ENCODE peak calls at places on chromosomes 13 and 19, in six cellular contexts. G, R, Z, Y, I and S are unnamed samples.

GRCh38 chr19:4633140-4633967 is 6.0 kb upstream of the TNFAIP8L1 start:
- DNase-seq in Z (peak), G (peak), Y (peak), I (peak), R (no peak), S (peak)

GRCh38 chr13:84574851-84575250 is 692.6 kb upstream of the SLITRK1 start:
- DNase-seq in R (no peak), Z (no peak), Y (no peak), I (no peak), G (peak), S (peak)

GRCh38 chr19:13920940-13921744 is 15.1 kb downstream of the CC2D1A start:
- DNase-seq in Z (peak), R (no peak), G (peak), I (peak), Y (no peak), S (peak)

GRCh38 chr19:40529093-40529954 is 47.3 kb upstream of the SHKBP1 start:
- DNase-seq in Z (peak), R (peak), I (peak), G (peak), Y (peak), S (peak)

GRCh38 chr13:114047358-114047881 is 73.5 kb upstream of the C13orf46 start:
- DNase-seq in I (no peak), R (no peak), G (no peak), Z (no peak), Y (no peak), S (no peak)

GRCh38 chr13:114035583-114036501 is 62.0 kb upstream of the C13orf46 start:
- DNase-seq in I (no peak), Z (no peak), R (no peak), Y (peak), G (no peak), S (no peak)

GRCh38 chr19:55545913-55546495 is 661 bp upstream of the SBK3 start:
- DNase-seq in R (no peak), I (no peak), G (no peak), Z (no peak), Y (peak), S (no peak)

GRCh38 chr13:96252903-96253302 is 163.0 kb downstream of the HS6ST3 start:
- DNase-seq in Z (no peak), I (peak), R (no peak), G (no peak), Y (no peak), S (no peak)

GRCh38 chr13:72539925-72540324 is 187.5 kb downstream of the MZT1 start:
- DNase-seq in Z (no peak), G (no peak), R (no peak), Y (no peak), I (no peak), S (no peak)

GRCh38 chr13:101520672-101521071 is 68.2 kb downstream of the ITGBL1 start:
- DNase-seq in Z (no peak), I (no peak), R (no peak), G (peak), Y (no peak), S (no peak)

GRCh38 chr19:49502866-49503581 is 6.8 kb downstream of the RPS11 start:
- DNase-seq in Z (peak), Y (no peak), I (no peak), G (peak), R (no peak), S (peak)

GRCh38 chr19:5600797-5601196 is 21.8 kb downstream of the SAFB2 start:
- DNase-seq in Y (no peak), I (no peak), R (no peak), Z (no peak), G (no peak), S (no peak)

GRCh38 chr13:50512602-50513527 is 330.6 kb downstream of the DLEU7 start:
- DNase-seq in R (no peak), Z (no peak), I (no peak), Y (peak), G (peak), S (peak)

GRCh38 chr13:50513528-50513863 is 330.0 kb downstream of the DLEU7 start:
- DNase-seq in G (no peak), R (no peak), I (no peak), Y (no peak), Z (no peak), S (no peak)

GRCh38 chr13:50514249-50514648 is 329.2 kb downstream of the DLEU7 start:
- DNase-seq in Y (no peak), R (no peak), G (no peak), I (no peak), Z (no peak), S (no peak)

GRCh38 chr13:50509771-50510441 is 333.6 kb downstream of the DLEU7 start:
- DNase-seq in Y (no peak), Z (no peak), I (peak), G (no peak), R (no peak), S (no peak)

DNA sequence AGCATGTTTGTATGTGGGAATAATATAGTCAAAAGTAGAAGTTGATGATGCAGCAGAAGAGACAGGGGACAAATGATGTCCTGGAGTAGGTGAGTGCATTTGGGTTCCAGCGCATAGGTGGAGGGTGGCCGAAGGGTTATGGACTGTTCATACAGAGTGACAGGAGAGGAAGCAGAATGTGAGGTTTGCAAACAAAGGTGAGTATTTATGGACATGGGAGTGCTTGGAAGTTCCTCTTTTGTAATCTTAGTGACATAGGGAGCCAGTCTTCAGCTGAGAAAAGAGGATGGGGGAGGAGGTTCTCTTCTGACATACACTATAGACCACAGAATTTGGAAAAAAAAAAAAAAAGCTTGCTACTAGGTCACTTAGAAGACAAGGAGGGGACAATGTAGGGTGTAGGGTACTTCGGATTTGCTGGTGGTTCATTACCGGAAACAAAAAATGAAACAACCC is 331.6 kb downstream of the DLEU7 start:
- DNase-seq in Z (no peak), R (no peak), I (no peak), G (no peak), Y (no peak), S (no peak)
- H3K4me3 ChIP-seq in Z (no peak), R (no peak), I (no peak), G (no peak), Y (peak), S (peak)

GRCh38 chr19:18762125-18763023 is 28.7 kb downstream of the COMP start:
- DNase-seq in R (no peak), Z (peak), G (no peak), Y (peak), I (peak), S (no peak)
- H3K4me3 ChIP-seq in R (no peak), Z (no peak), G (no peak), Y (peak), I (no peak), S (no peak)

GRCh38 chr19:11693505-11694499 is 44.9 kb downstream of the ZNF823 start:
- DNase-seq in Z (peak), I (peak), R (no peak), Y (no peak), G (peak), S (peak)

GRCh38 chr19:11698231-11698630 is 40.5 kb downstream of the ZNF823 start:
- DNase-seq in Y (no peak), R (no peak), I (no peak), Z (no peak), G (no peak), S (no peak)

GRCh38 chr19:11697284-11697855 is 41.4 kb downstream of the ZNF823 start:
- DNase-seq in Z (no peak), Y (no peak), R (no peak), G (no peak), I (no peak), S (no peak)

GRCh38 chr19:11692127-11692790 is 46.5 kb downstream of the ZNF823 start:
- DNase-seq in R (no peak), Z (no peak), Y (no peak), G (no peak), I (peak), S (no peak)

GRCh38 chr19:11694533-11695439 is 44.0 kb downstream of the ZNF823 start:
- DNase-seq in G (peak), I (peak), Z (peak), Y (peak), R (peak), S (peak)
- H3K4me3 ChIP-seq in G (peak), I (peak), Z (peak), Y (peak), R (peak), S (peak)

DNA sequence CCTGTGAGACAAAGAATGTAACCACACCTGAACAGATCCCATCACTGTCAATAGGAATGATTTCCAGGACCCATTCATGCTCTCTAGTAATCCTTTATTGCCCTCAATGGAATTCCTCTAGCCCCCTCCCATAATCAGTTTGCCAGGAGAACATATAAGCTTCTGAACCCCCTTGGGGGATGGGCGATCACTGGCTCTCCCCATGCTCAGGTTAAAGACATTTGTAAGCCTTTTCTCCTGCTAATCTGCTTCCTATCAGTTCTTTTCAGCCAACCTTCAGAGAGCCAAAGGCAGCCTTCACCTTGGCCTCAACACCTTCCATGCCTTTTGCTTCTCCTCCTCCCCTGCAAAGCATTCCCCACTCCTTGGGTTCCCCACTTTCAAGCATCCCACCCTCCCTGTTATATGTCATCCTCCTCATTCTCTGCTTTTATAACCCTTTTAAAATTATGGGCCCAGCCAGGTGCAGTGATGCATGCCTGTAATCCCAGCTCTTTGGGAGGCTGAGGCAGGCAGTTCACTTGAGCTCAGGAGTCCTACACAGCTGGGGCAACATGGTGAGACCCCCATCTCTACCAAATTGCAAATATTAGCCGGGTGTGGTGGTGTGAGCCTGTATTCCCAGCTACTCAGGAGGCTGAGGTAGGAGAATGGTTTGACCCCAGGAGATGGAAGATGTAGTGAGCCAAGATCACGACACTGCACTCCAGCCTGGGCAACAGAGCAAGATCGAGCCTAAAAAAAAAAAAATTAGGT is 12.4 kb downstream of the DPRX start:
- DNase-seq in Y (no peak), I (peak), R (no peak), Z (no peak), G (no peak), S (no peak)
- H3K4me3 ChIP-seq in Y (no peak), I (no peak), R (no peak), Z (no peak), G (no peak), S (no peak)

DNA sequence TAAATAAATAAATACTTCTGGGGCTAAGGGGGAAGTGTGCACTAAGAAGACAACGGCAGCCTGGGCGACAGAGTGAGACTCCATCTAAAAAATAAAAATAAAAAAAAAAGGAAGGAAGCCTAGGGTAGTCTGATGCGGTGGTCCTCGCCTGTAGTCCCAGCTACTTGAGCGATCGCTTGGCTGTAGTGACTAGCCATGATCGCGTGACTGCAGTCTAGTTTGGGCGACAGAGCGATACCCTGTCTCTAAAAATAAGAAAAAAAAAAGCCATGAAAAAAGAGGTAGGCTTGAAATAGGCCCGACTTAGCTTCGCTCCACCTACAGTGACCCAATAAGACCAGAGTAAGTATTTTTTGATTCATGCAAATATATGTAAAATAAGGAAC is 661 bp upstream of the BABAM1 start:
- DNase-seq in R (no peak), I (no peak), Z (no peak), G (no peak), Y (no peak), S (no peak)
- H3K4me3 ChIP-seq in R (no peak), I (no peak), Z (no peak), G (no peak), Y (peak), S (no peak)

GRCh38 chr13:30442854-30443379 is 20.6 kb downstream of the UBE2L5 start:
- DNase-seq in R (no peak), Z (no peak), G (no peak), Y (no peak), I (no peak), S (no peak)

GRCh38 chr13:30443957-30444404 is 21.7 kb downstream of the UBE2L5 start:
- DNase-seq in G (no peak), Y (no peak), Z (no peak), I (no peak), R (no peak), S (no peak)

GRCh38 chr13:30446122-30446500 is 19.6 kb downstream of the HMGB1 start:
- DNase-seq in Y (no peak), G (no peak), R (no peak), Z (no peak), I (no peak), S (no peak)

GRCh38 chr13:30438286-30438685 is 16.0 kb downstream of the UBE2L5 start:
- DNase-seq in R (no peak), G (no peak), I (no peak), Y (no peak), Z (no peak), S (no peak)

GRCh38 chr13:30441304-30441703 is 19.0 kb downstream of the UBE2L5 start:
- DNase-seq in Z (no peak), R (no peak), I (no peak), Y (no peak), G (no peak), S (no peak)
- H3K4me3 ChIP-seq in Z (no peak), R (no peak), I (no peak), Y (no peak), G (no peak), S (no peak)